ENCODE peak calls at places on chromosomes 7 and 10, in four cellular contexts. S, Z, F and K are unnamed samples.

GRCh38 chr7:50295133-50295532 is 9.4 kb upstream of the IKZF1 start:
- DNase-seq in S (no peak), Z (no peak), F (no peak), K (no peak)

GRCh38 chr10:71424496-71425194 is 27.9 kb downstream of the CDH23 start:
- DNase-seq in S (no peak), Z (no peak), F (no peak), K (no peak)

GRCh38 chr7:21749318-21749717 is 196.4 kb downstream of the CDCA7L start:
- DNase-seq in S (no peak), Z (no peak), F (no peak), K (no peak)

GRCh38 chr7:134737561-134738353 is 41.7 kb upstream of the CALD1 start:
- DNase-seq in S (no peak), Z (no peak), F (no peak), K (no peak)

GRCh38 chr10:97411411-97411810 is 10.3 kb upstream of the RRP12 start:
- DNase-seq in S (no peak), Z (no peak), F (no peak), K (no peak)

GRCh38 chr7:154503962-154504550 is 451.9 kb downstream of the DPP6 start:
- DNase-seq in S (no peak), Z (no peak), F (peak; percentile 58), K (no peak)

GRCh38 chr10:43255644-43256431 is 11.0 kb downstream of the RASGEF1A start:
- DNase-seq in S (no peak), Z (peak; percentile 89), F (peak; percentile 15), K (peak; percentile 67)

GRCh38 chr7:118195837-118196474 is 12.0 kb downstream of the LSM8 start:
- DNase-seq in S (peak; percentile 15), Z (no peak), F (peak; percentile 40), K (no peak)

GRCh38 chr10:76080991-76081390 is 649.6 kb downstream of the LRMDA start:
- DNase-seq in S (no peak), Z (no peak), F (no peak), K (no peak)

GRCh38 chr7:22269057-22269456 is 87.9 kb downstream of the RAPGEF5 start:
- DNase-seq in S (no peak), Z (no peak), F (no peak), K (no peak)

GRCh38 chr7:101602484-101603241 is 26.4 kb downstream of the MYL10 start:
- DNase-seq in S (peak; percentile 33), Z (no peak), F (peak; percentile 58), K (peak; percentile 81)

GRCh38 chr7:8261711-8262695 is at the start of gene ICA1:
- DNase-seq in S (no peak), Z (no peak), F (peak; percentile 83), K (peak; percentile 19)